ENCODE peak calls at places on chromosome 13, in eight cellular contexts. F, J, S, X, W, D, P and I are unnamed samples.

GRCh38 chr13:114005206-114005720 is 31.4 kb upstream of the C13orf46 start:
- DNase-seq in J (no peak), X (no peak), P (no peak), F (no peak), D (peak; percentile 12), S (no peak), W (no peak), I (no peak)

GRCh38 chr13:44703371-44703770 is 127.2 kb upstream of the TSC22D1 start:
- DNase-seq in F (no peak), W (no peak), J (no peak), X (no peak), S (no peak), P (no peak), D (no peak), I (no peak)

GRCh38 chr13:100984349-100984748 is 309.8 kb upstream of the TMTC4 start:
- DNase-seq in W (no peak), X (no peak), P (no peak), D (no peak), S (no peak), F (no peak), J (no peak), I (no peak)

GRCh38 chr13:101654916-101655315 is 202.4 kb downstream of the ITGBL1 start:
- DNase-seq in W (peak; percentile 31), X (no peak), F (no peak), D (no peak), P (no peak), S (no peak), J (no peak), I (no peak)

GRCh38 chr13:58085819-58086218 is 454.3 kb downstream of the PCDH17 start:
- DNase-seq in X (no peak), D (no peak), F (no peak), J (no peak), P (no peak), W (no peak), S (no peak), I (no peak)

GRCh38 chr13:40984670-40985366 is 34.3 kb downstream of the ELF1 start:
- DNase-seq in P (peak; percentile 67), X (no peak), J (no peak), W (no peak), S (no peak), F (no peak), D (no peak), I (no peak)

GRCh38 chr13:73940098-73940497 is 194.1 kb downstream of the KLF12 start:
- DNase-seq in S (no peak), P (no peak), X (no peak), F (no peak), D (no peak), J (no peak), W (no peak), I (no peak)

GRCh38 chr13:87527036-87527435 is 144.1 kb upstream of the SLITRK5 start:
- DNase-seq in X (no peak), F (no peak), W (no peak), J (no peak), S (no peak), D (no peak), P (no peak), I (no peak)

GRCh38 chr13:40193290-40194203 is 472.9 kb downstream of the FOXO1 start:
- DNase-seq in D (no peak), J (no peak), F (no peak), W (no peak), S (no peak), P (no peak), X (no peak), I (no peak)

DNA sequence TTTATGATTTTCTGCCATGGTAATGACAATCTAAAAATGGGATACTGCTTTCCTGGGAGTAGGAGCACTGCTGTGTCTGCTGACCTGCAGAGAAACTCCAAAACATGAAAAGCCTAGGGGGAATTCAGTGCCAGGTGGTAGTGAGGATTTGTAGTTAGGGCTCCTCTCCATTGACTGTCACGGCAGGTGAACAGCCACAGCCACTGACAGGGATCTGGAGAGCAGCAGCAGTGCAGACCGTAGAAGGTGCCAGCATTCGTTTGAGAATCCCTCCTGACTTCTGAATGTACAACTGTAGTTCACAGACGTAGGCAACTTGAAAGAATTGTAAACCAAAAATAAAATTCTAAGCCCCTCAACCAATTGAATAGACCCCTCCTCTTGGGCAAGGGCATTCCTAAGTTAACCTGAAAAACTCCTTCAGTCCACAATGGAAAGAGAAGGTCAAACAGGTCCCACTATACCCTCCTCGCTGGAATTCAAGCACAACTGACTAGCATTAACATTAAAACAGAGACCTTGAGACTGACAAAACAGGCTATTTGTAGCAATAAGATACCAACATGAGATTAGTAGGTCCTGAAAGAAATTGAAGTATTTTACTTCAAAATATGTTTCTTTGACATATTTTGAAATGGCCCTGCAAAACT is 1328.8 kb downstream of the OLFM4 start:
- DNase-seq in X (no peak), W (no peak), P (no peak), F (peak; percentile 34), S (no peak), D (no peak), J (no peak), I (no peak)
- H3K4me1 ChIP-seq in X (no peaks in the 10 kb centered on the region), W (no peaks in the 10 kb centered on the region), P (no peaks in the 10 kb centered on the region), F (peaks cover 24% of the 10 kb centered on the region), S (no peaks in the 10 kb centered on the region), D (no peaks in the 10 kb centered on the region), J (no peaks in the 10 kb centered on the region), I (no peaks in the 10 kb centered on the region)

GRCh38 chr13:59483441-59484116 is 680.1 kb downstream of the DIAPH3 start:
- DNase-seq in J (no peak), W (no peak), X (no peak), S (peak; percentile 48), P (no peak), F (peak; percentile 34), D (no peak), I (no peak)
- TF ChIP-seq REST in J (no peak), W (no peak), X (no peak), S (no peak), P (no peak), F (no peak), D (no peak), I (no peak)

GRCh38 chr13:110265682-110266430 is 41.1 kb downstream of the COL4A1 start:
- DNase-seq in P (no peak), D (no peak), J (no peak), S (peak; percentile 60), W (no peak), X (no peak), F (no peak), I (no peak)

GRCh38 chr13:110263906-110264305 is 43.1 kb downstream of the COL4A1 start:
- DNase-seq in S (no peak), J (no peak), D (no peak), F (no peak), X (no peak), P (no peak), W (no peak), I (no peak)

GRCh38 chr13:110266431-110266809 is 40.5 kb downstream of the COL4A1 start:
- DNase-seq in S (no peak), D (no peak), F (no peak), X (no peak), W (no peak), P (no peak), J (no peak), I (no peak)

GRCh38 chr13:110265341-110265681 is 41.6 kb downstream of the COL4A1 start:
- DNase-seq in D (no peak), F (no peak), X (no peak), W (no peak), J (no peak), P (no peak), S (peak; percentile 70), I (no peak)

DNA sequence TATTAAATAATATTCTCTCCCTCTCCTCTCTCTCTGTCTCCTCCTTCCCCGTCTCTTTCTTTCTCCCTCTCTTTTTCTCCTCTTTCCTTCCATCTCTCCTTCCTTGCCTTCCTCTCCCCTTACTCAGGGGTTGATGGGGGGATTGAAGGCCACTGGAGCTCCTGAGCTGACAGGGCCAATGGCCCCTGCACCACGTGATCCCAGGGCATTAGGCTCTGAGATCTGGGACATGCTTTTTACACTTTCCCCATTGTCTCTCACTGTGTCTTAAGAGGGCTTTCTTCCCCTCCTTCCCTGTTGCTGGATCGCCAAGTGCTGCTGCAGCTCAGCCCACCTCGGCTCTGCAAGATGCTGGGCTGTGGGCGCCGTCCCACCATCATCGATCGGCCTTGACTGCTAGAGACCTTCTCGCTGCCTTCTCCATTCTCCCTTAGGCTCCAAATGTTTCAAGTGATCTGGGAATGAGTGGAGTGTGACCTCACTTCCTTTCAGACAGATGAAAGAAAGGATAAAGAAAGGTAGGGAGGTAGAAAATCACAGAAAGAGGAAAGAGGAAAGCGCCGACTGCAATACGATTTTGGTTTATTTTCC is 42.2 kb downstream of the COL4A1 start:
- DNase-seq in X (no peak), W (no peak), P (no peak), F (no peak), S (no peak), J (no peak), D (no peak), I (no peak)
- H3K4me1 ChIP-seq in X (no peaks in the 10 kb centered on the region), W (peaks cover 15% of the 10 kb centered on the region), P (no peaks in the 10 kb centered on the region), F (peaks cover 46% of the 10 kb centered on the region), S (peaks cover 59% of the 10 kb centered on the region), J (peaks cover 13% of the 10 kb centered on the region), D (no peaks in the 10 kb centered on the region), I (no peaks in the 10 kb centered on the region)

GRCh38 chr13:30870916-30871712 is 35.0 kb upstream of the MEDAG start:
- DNase-seq in F (peak; percentile 35), D (no peak), S (no peak), J (no peak), X (no peak), W (no peak), P (no peak), I (no peak)

GRCh38 chr13:30868806-30869470 is 37.1 kb upstream of the MEDAG start:
- DNase-seq in J (no peak), S (no peak), P (no peak), X (no peak), F (no peak), D (no peak), W (no peak), I (no peak)

GRCh38 chr13:30869491-30869890 is 36.6 kb upstream of the MEDAG start:
- DNase-seq in S (no peak), J (no peak), X (no peak), P (no peak), W (no peak), D (no peak), F (no peak), I (no peak)

GRCh38 chr13:30871713-30872029 is 34.4 kb upstream of the MEDAG start:
- DNase-seq in X (no peak), W (no peak), S (no peak), J (no peak), F (no peak), P (no peak), D (no peak), I (no peak)

GRCh38 chr13:30870049-30870884 is 35.8 kb upstream of the MEDAG start:
- DNase-seq in P (no peak), D (peak; percentile 78), J (no peak), W (peak; percentile 38), S (no peak), X (peak; percentile 79), F (peak; percentile 82), I (no peak)
- TF ChIP-seq REST in P (no peak), D (no peak), J (no peak), W (no peak), S (no peak), X (no peak), F (no peak), I (no peak)

DNA sequence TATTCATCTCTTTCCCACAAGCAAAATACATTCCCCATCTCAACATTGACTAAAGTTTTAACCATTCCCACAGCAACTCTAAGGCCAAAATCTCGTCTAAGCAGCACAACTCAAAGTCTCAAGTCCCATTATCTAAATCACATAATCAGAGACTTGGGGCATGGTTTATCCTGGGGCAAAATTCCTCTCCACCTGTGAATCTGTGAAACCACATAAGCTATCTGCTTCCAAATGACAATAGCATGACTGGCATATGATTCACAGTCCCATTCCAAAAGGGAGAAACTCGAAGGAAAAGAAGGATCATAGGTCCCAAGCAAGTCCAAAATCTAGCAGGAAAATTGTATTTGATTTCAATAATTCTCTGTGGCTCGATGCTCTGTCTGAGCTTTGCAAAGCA is 73.0 kb downstream of the ANKRD10 start:
- DNase-seq in P (no peak), J (no peak), D (no peak), W (no peak), S (no peak), X (no peak), F (no peak), I (no peak)
- H3K4me1 ChIP-seq in P (no peaks in the 10 kb centered on the region), J (no peaks in the 10 kb centered on the region), D (no peaks in the 10 kb centered on the region), W (no peaks in the 10 kb centered on the region), S (no peaks in the 10 kb centered on the region), X (no peaks in the 10 kb centered on the region), F (no peaks in the 10 kb centered on the region), I (no peaks in the 10 kb centered on the region)